ENCODE peak calls at places on chromosomes 16 and 17, in six cellular contexts. Q is T-cell; S is PC-9; X is germinal center; V is effector CD4-positive, alpha-beta T cell; Z is activated CD4-positive, CD25-positive, alpha-beta regulatory T cell. M is an unnamed sample.
A peak's percentile ranks its signal among the peaks of the same experiment; 100 is the strongest.

GRCh38 chr17:40480501-40481003 is 20.9 kb downstream of the TNS4 start:
- DNase-seq in Q (peak; percentile 73), S (no peak), X (peak; percentile 37), V (peak; percentile 73), Z (peak; percentile 72), M (no peak)

GRCh38 chr17:78998311-78999055 is 11.1 kb downstream of the CANT1 start:
- DNase-seq in Q (no peak), S (no peak), X (peak; percentile 1), V (no peak), Z (no peak), M (no peak)

GRCh38 chr16:28105297-28105696 is 41.8 kb upstream of the GSG1L start:
- DNase-seq in Q (no peak), S (no peak), X (no peak), V (no peak), Z (no peak), M (no peak)

GRCh38 chr17:49548051-49548505 is 27.6 kb upstream of the NXPH3 start:
- DNase-seq in Q (no peak), S (no peak), X (no peak), V (no peak), Z (no peak), M (no peak)

GRCh38 chr17:63675607-63676539 is 24.1 kb downstream of the LIMD2 start:
- DNase-seq in Q (no peak), S (peak; percentile 80), X (no peak), V (no peak), Z (no peak), M (peak; percentile 97)

GRCh38 chr16:82735696-82736095 is 108.9 kb downstream of the CDH13 start:
- DNase-seq in Q (no peak), S (no peak), X (no peak), V (no peak), Z (no peak), M (peak; percentile 59)

GRCh38 chr17:73067075-73067474 is 25.4 kb downstream of the SLC39A11 start:
- DNase-seq in Q (no peak), S (no peak), X (no peak), V (no peak), Z (no peak), M (no peak)

GRCh38 chr16:69240336-69240735 is 53.4 kb downstream of the SNTB2 start:
- DNase-seq in Q (no peak), S (no peak), X (no peak), V (no peak), Z (no peak), M (no peak)

GRCh38 chr17:1153795-1154546 is 25.8 kb downstream of the ABR start:
- DNase-seq in Q (no peak), S (peak; percentile 41), X (no peak), V (no peak), Z (no peak), M (peak; percentile 48)

GRCh38 chr16:56964243-56965148 is 2.7 kb downstream of the CETP start:
- DNase-seq in Q (peak; percentile 94), S (peak; percentile 78), X (peak; percentile 89), V (peak; percentile 98), Z (peak; percentile 96), M (peak; percentile 89)

GRCh38 chr17:28925912-28926365 is 23.1 kb upstream of the DHRS13 start:
- DNase-seq in Q (peak; percentile 16), S (peak; percentile 92), X (no peak), V (peak; percentile 60), Z (no peak), M (peak; percentile 96)

GRCh38 chr16:56773531-56773930 is 43.6 kb downstream of the NUP93 start:
- DNase-seq in Q (no peak), S (peak; percentile 38), X (no peak), V (no peak), Z (no peak), M (no peak)

GRCh38 chr16:5046914-5047313 is 13.2 kb upstream of the NAGPA start:
- DNase-seq in Q (no peak), S (no peak), X (no peak), V (no peak), Z (no peak), M (no peak)